ENCODE peak calls at places on chromosomes 12 and 14, in six cellular contexts. K, L, G, A, Z and J are unnamed samples.
A peak's percentile ranks its signal among the peaks of the same experiment; 100 is the strongest.

GRCh38 chr12:95605087-95605486 is 53.8 kb upstream of the USP44 start:
- DNase-seq in L (no peak), Z (no peak), K (no peak), A (no peak), G (peak; percentile 60), J (no peak)

GRCh38 chr12:45401008-45401407 is 185.1 kb downstream of the ANO6 start:
- DNase-seq in A (no peak), Z (no peak), G (no peak), L (no peak), K (no peak), J (no peak)

GRCh38 chr14:92506230-92506629 is 7.4 kb upstream of the RIN3 start:
- DNase-seq in L (no peak), Z (no peak), K (no peak), A (no peak), G (no peak), J (no peak)

GRCh38 chr14:103676881-103677675 is 38.2 kb downstream of the XRCC3 start:
- DNase-seq in G (no peak), A (peak; percentile 77), L (no peak), Z (no peak), K (no peak), J (no peak)

GRCh38 chr14:101827286-101827685 is 65.8 kb downstream of the PPP2R5C start:
- DNase-seq in A (no peak), G (no peak), L (no peak), Z (no peak), K (no peak), J (no peak)

GRCh38 chr12:65522956-65523857 is 244.7 kb downstream of the MSRB3 start:
- DNase-seq in L (no peak), G (no peak), K (no peak), A (no peak), Z (no peak), J (no peak)

GRCh38 chr12:49872781-49873181 is 29.9 kb upstream of the BCDIN3D start:
- DNase-seq in K (no peak), Z (no peak), L (peak; percentile 60), G (peak; percentile 43), A (no peak), J (peak; percentile 44)

GRCh38 chr14:102503576-102504224 is 5.9 kb downstream of the ANKRD9 start:
- DNase-seq in A (no peak), G (no peak), Z (no peak), K (no peak), L (no peak), J (no peak)

GRCh38 chr12:118044075-118044474 is 16.9 kb downstream of the WSB2 start:
- DNase-seq in Z (no peak), G (no peak), A (no peak), L (no peak), K (no peak), J (no peak)

GRCh38 chr12:6603095-6603567 is 4.0 kb downstream of the CHD4 start:
- DNase-seq in L (peak; percentile 91), A (peak; percentile 36), Z (no peak), G (no peak), K (no peak), J (no peak)

GRCh38 chr14:63273717-63274673 is 44.7 kb downstream of the GPHB5 start:
- DNase-seq in Z (no peak), G (no peak), A (no peak), L (no peak), K (no peak), J (no peak)

GRCh38 chr12:67449591-67450052 is 180.5 kb downstream of the CAND1 start:
- DNase-seq in G (no peak), K (no peak), L (no peak), A (no peak), Z (no peak), J (no peak)

GRCh38 chr12:62882696-62883095 is 52.3 kb downstream of the PPM1H start:
- DNase-seq in L (no peak), Z (no peak), A (no peak), K (no peak), G (no peak), J (no peak)

GRCh38 chr14:69107407-69108003 is 45.4 kb downstream of the DCAF5 start:
- DNase-seq in A (peak; percentile 82), K (no peak), Z (peak; percentile 48), L (no peak), G (peak; percentile 60), J (no peak)

GRCh38 chr14:58815781-58816297 is 178.1 kb downstream of the DACT1 start:
- DNase-seq in K (no peak), L (no peak), A (no peak), Z (no peak), G (no peak), J (no peak)

GRCh38 chr12:6201199-6201608 is 1.0 kb downstream of the CD9 start:
- DNase-seq in G (no peak), Z (no peak), L (no peak), K (no peak), A (peak; percentile 27), J (no peak)

GRCh38 chr12:85007836-85008235 is 28.2 kb downstream of the TSPAN19 start:
- DNase-seq in K (no peak), Z (no peak), L (no peak), G (no peak), A (no peak), J (no peak)

GRCh38 chr12:116040412-116040811 is 237.1 kb downstream of the MED13L start:
- DNase-seq in A (no peak), Z (no peak), L (no peak), K (no peak), G (no peak), J (no peak)

GRCh38 chr14:89775161-89775560 is 179.4 kb downstream of the EFCAB11 start:
- DNase-seq in L (no peak), A (no peak), Z (no peak), G (no peak), K (no peak), J (no peak)

GRCh38 chr12:53236443-53237111 is 4.6 kb upstream of the RARG start:
- DNase-seq in G (no peak), A (no peak), L (no peak), Z (no peak), K (no peak), J (no peak)

GRCh38 chr14:78005325-78005724 is 164.8 kb upstream of the NRXN3 start:
- DNase-seq in K (no peak), L (no peak), G (peak; percentile 65), A (no peak), Z (no peak), J (no peak)

GRCh38 chr12:1697253-1697652 is 6.4 kb downstream of the ADIPOR2 start:
- DNase-seq in G (no peak), A (no peak), Z (no peak), L (no peak), K (no peak), J (no peak)

GRCh38 chr12:107610030-107610859 is 75.4 kb upstream of the PWP1 start:
- DNase-seq in L (no peak), Z (no peak), A (peak; percentile 54), K (no peak), G (peak; percentile 40), J (no peak)

GRCh38 chr12:12441891-12442461 is 85.1 kb downstream of the BORCS5 start:
- DNase-seq in G (peak; percentile 54), A (peak; percentile 50), K (no peak), L (no peak), Z (no peak), J (no peak)

GRCh38 chr14:92121207-92121669 is 268 bp downstream of the NDUFB1 start:
- DNase-seq in Z (no peak), A (peak; percentile 45), L (no peak), K (peak; percentile 68), G (peak; percentile 22), J (peak; percentile 70)

GRCh38 chr12:114411081-114411836 is 5.3 kb upstream of the TBX5 start:
- DNase-seq in G (no peak), A (no peak), Z (no peak), L (no peak), K (no peak), J (no peak)

GRCh38 chr14:94773682-94774211 is 3.8 kb upstream of the GSC start:
- DNase-seq in K (no peak), A (no peak), L (no peak), Z (no peak), G (no peak), J (no peak)

GRCh38 chr14:32473476-32473875 is 144.4 kb downstream of the AKAP6 start:
- DNase-seq in K (no peak), G (no peak), L (peak; percentile 92), A (no peak), Z (no peak), J (no peak)

GRCh38 chr12:27901959-27902358 is 70.6 kb downstream of the PTHLH start:
- DNase-seq in K (no peak), A (no peak), L (no peak), Z (no peak), G (peak; percentile 53), J (no peak)

GRCh38 chr12:51311389-51311788 is 12.6 kb downstream of the BIN2 start:
- DNase-seq in Z (no peak), G (no peak), L (no peak), K (no peak), A (no peak), J (no peak)

GRCh38 chr12:128531153-128531552 is 264.2 kb downstream of the TMEM132C start:
- DNase-seq in L (no peak), A (no peak), Z (no peak), K (no peak), G (no peak), J (no peak)

GRCh38 chr12:108371801-108372344 is 32.8 kb upstream of the CMKLR1 start:
- DNase-seq in L (no peak), Z (no peak), K (no peak), A (no peak), G (peak; percentile 42), J (peak; percentile 80)

GRCh38 chr14:85576161-85576560 is 46.2 kb downstream of the FLRT2 start:
- DNase-seq in A (no peak), K (no peak), G (no peak), L (no peak), Z (no peak), J (no peak)
- TF ChIP-seq CTCF in A (no peak), K (no peak), G (no peak), L (no peak), Z (no peak), J (no peak)

GRCh38 chr14:70585221-70585620 is 15.2 kb downstream of the MED6 start:
- DNase-seq in L (no peak), K (no peak), Z (no peak), A (no peak), G (no peak), J (no peak)
- TF ChIP-seq CTCF in L (no peak), K (no peak), Z (peak; percentile 19), A (no peak), G (peak; percentile 46), J (no peak)

GRCh38 chr14:87615822-87616679 is 376.9 kb downstream of the GALC start:
- DNase-seq in G (peak; percentile 1), Z (peak; percentile 25), A (peak; percentile 80), L (no peak), K (no peak), J (no peak)
- TF ChIP-seq CTCF in G (peak; percentile 66), Z (peak; percentile 77), A (peak; percentile 68), L (no peak), K (no peak), J (peak; percentile 29)

DNA sequence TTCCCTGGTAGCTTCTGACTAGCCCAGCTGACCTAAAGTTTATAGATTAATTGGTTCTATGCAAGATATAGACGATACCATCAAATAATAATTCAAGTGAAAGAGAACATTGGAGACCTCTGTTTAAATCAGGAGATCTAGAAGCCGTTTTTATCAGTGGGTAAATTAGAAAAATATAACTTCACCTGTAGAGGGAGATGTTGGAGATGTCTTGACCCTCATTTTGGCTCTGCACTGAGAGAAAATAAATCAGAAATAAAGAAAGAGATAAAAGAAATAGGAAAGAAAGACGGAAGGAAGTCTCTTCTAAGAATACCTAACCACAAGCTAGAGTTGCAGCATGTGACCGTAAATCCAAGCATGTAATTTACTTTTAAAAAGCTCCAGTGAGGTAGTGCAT is 684.5 kb downstream of the C12orf50 start:
- DNase-seq in L (no peak), Z (no peak), A (no peak), G (no peak), K (no peak), J (no peak)
- TF ChIP-seq CTCF in L (no peak), Z (peak; percentile 12), A (no peak), G (peak; percentile 33), K (no peak), J (no peak)